ENCODE peak calls at places on chromosomes 11 and 22, in five cellular contexts. V, H, E, L and T are unnamed samples.

GRCh38 chr11:120667281-120667680 is 155.7 kb downstream of the GRIK4 start:
- DNase-seq in V (peak), H (no peak), L (no peak), E (no peak), T (peak)

GRCh38 chr11:368414-369335 is 624 bp upstream of the B4GALNT4 start:
- DNase-seq in H (no peak), L (no peak), E (no peak), V (peak), T (peak)

GRCh38 chr22:34798605-34799004 is 267.4 kb upstream of the ISX start:
- DNase-seq in V (no peak), H (no peak), L (no peak), E (no peak), T (no peak)

GRCh38 chr22:40055143-40055926 is 60.6 kb downstream of the FAM83F start:
- DNase-seq in V (no peak), E (no peak), H (no peak), L (no peak), T (no peak)

GRCh38 chr11:121538054-121538453 is 85.3 kb upstream of the SORL1-AS1 start:
- DNase-seq in L (no peak), E (no peak), V (no peak), H (no peak), T (no peak)

GRCh38 chr11:3225159-3225758 is 6.6 kb upstream of the MRGPRG start:
- DNase-seq in H (no peak), E (no peak), V (no peak), L (no peak), T (no peak)

GRCh38 chr11:77175869-77176539 is 48.0 kb downstream of the MYO7A start:
- DNase-seq in V (no peak), E (no peak), L (no peak), H (no peak), T (no peak)

GRCh38 chr11:76579047-76579751 is 91.3 kb downstream of the LRRC32 start:
- DNase-seq in H (no peak), V (no peak), E (no peak), L (no peak), T (no peak)

GRCh38 chr11:65216830-65217229 is 35.1 kb downstream of the CAPN1 start:
- DNase-seq in L (no peak), H (no peak), V (no peak), E (no peak), T (no peak)

GRCh38 chr11:131904756-131905155 is 534.3 kb downstream of the NTM start:
- DNase-seq in V (no peak), L (no peak), H (no peak), E (no peak), T (no peak)

GRCh38 chr11:16981651-16982194 is 32.5 kb downstream of the PLEKHA7 start:
- DNase-seq in L (peak), V (peak), E (no peak), H (peak), T (no peak)

GRCh38 chr11:98955551-98955950 is 65.2 kb upstream of the CNTN5 start:
- DNase-seq in V (no peak), L (no peak), E (no peak), H (no peak), T (no peak)

GRCh38 chr11:65555693-65556231 is 2.4 kb downstream of the LTBP3 start:
- DNase-seq in V (peak), H (peak), E (no peak), L (no peak), T (peak)

GRCh38 chr11:70423523-70424505 is 25.5 kb downstream of the CTTN start:
- DNase-seq in E (no peak), L (no peak), H (no peak), V (peak), T (no peak)

GRCh38 chr11:124916370-124916710 is 2.7 kb upstream of the HEPN1 start:
- DNase-seq in L (no peak), E (no peak), V (no peak), H (no peak), T (no peak)

GRCh38 chr11:45450189-45450588 is 164.0 kb upstream of the SYT13 start:
- DNase-seq in E (no peak), V (peak), H (no peak), L (no peak), T (no peak)

GRCh38 chr22:42794551-42795510 is 62.2 kb downstream of the ARFGAP3 start:
- DNase-seq in H (no peak), L (no peak), E (no peak), V (peak), T (no peak)

GRCh38 chr22:37559521-37559900 is 769 bp upstream of the CDC42EP1 start:
- DNase-seq in E (no peak), H (no peak), L (no peak), V (no peak), T (no peak)

GRCh38 chr11:69357458-69358397 is 63.8 kb downstream of the MYEOV start:
- DNase-seq in H (no peak), E (no peak), L (no peak), V (no peak), T (no peak)

GRCh38 chr11:91495837-91496236 is 728.8 kb upstream of the FAT3 start:
- DNase-seq in V (no peak), L (no peak), H (no peak), E (no peak), T (no peak)
- TF ChIP-seq CTCF in V (no peak), L (no peak), H (no peak), E (no peak), T (no peak)

GRCh38 chr22:49481651-49482399 is 345.8 kb downstream of the BRD1 start:
- DNase-seq in L (no peak), H (no peak), V (no peak), E (no peak), T (no peak)
- H3K4me3 ChIP-seq in L (no peak), H (no peak), V (no peak), E (peak), T (no peak)

GRCh38 chr11:118883368-118884071 is at the start of gene CXCR5:
- DNase-seq in E (no peak), L (no peak), V (no peak), H (no peak), T (no peak)
- TF ChIP-seq CTCF in E (no peak), L (no peak), V (peak), H (peak), T (no peak)

GRCh38 chr11:1867381-1867780 is 14.5 kb downstream of the LSP1 start:
- DNase-seq in L (no peak), E (no peak), H (no peak), V (no peak), T (no peak)

GRCh38 chr11:1870326-1870696 is 17.4 kb downstream of the LSP1 start:
- DNase-seq in H (no peak), L (no peak), E (no peak), V (no peak), T (no peak)

GRCh38 chr11:1868056-1868635 is 15.3 kb downstream of the LSP1 start:
- DNase-seq in L (no peak), E (no peak), H (no peak), V (no peak), T (no peak)

GRCh38 chr11:1869427-1870325 is 16.8 kb downstream of the LSP1 start:
- DNase-seq in H (no peak), L (no peak), V (no peak), E (no peak), T (peak)

DNA sequence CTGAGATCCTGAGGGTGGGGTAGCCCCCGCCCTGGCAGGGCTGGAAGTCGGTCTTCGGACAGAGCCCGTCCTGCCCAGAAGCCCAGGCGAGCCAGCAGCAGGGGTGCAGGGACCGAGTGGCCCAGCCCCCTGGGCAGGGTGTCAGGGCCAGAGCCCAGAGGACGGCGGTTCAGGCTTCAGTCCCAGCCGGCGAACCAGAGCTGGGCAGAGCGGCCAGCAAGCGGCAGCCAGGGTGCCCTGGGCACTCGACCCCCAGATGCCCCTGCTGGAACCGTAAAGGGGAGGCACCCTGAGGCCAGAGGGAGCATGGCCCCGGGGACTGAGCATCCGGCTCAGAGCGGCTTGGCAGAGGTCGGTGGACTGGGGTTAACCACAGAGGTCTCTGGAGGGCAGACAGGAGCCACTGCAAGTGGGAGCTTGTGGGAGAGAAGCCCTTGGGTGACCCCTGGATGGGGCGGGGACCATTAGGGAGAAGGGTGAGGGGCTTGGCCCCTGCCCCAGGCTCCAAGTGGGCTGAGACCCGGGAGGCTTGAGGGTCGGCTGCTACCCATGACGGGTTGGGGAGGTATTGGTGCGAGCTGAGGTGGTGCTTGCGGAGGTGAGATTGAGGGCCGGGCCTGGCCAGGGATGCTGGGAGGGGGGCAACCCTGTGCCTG is 15.9 kb downstream of the LSP1 start:
- DNase-seq in E (no peak), H (no peak), V (no peak), L (no peak), T (no peak)
- H3K4me3 ChIP-seq in E (peak), H (no peak), V (no peak), L (peak), T (no peak)

DNA sequence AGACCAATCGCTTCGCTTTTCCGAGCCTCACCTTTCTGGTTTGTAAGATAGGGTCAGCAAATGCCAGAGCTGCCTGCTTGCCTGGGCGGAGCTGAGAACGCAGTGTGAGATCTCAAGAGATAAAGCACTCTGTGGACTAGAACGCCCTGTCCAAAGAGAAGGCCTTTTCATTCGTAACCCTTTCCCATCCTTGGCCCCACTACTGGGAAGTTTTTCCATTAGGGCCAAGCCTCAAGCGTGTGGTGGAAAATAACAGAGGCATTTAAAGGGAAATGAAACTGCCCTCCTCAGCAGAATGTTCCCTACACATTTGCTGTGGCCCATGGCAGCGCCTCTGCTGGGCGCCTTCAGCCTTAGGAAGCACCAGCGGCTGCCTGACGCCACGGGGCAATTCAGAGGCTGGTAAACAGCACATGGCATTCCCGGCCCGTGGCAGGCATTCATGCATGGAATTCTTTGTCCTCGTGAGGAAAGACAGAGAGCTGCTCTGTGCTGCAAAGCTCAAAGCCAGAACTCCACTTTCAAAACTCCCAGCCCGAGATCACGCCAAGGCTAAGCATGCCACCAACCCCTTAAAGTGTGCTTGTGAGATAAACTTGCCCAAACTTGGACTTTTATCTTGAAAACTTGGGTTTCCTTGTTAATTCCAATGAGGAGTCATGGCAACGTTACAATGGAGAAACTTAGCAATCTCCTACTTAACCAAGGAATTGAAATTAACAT is 38.1 kb downstream of the AHNAK start:
- DNase-seq in E (no peak), H (peak), L (peak), V (peak), T (peak)
- TF ChIP-seq CTCF in E (peak), H (peak), L (peak), V (peak), T (peak)

GRCh38 chr11:128503231-128503991 is 83.9 kb downstream of the ETS1 start:
- DNase-seq in H (no peak), V (peak), L (no peak), E (no peak), T (no peak)

GRCh38 chr11:128504489-128504888 is 82.9 kb downstream of the ETS1 start:
- DNase-seq in V (peak), H (no peak), L (no peak), E (no peak), T (no peak)

GRCh38 chr11:128501008-128501407 is 86.3 kb downstream of the ETS1 start:
- DNase-seq in V (peak), L (no peak), H (no peak), E (no peak), T (no peak)

GRCh38 chr11:128501576-128502549 is 85.5 kb downstream of the ETS1 start:
- DNase-seq in E (no peak), L (no peak), V (peak), H (no peak), T (no peak)

GRCh38 chr11:128502736-128503135 is 84.6 kb downstream of the ETS1 start:
- DNase-seq in E (no peak), L (no peak), V (peak), H (no peak), T (no peak)
- H3K4me3 ChIP-seq in E (no peak), L (no peak), V (no peak), H (no peak), T (no peak)

DNA sequence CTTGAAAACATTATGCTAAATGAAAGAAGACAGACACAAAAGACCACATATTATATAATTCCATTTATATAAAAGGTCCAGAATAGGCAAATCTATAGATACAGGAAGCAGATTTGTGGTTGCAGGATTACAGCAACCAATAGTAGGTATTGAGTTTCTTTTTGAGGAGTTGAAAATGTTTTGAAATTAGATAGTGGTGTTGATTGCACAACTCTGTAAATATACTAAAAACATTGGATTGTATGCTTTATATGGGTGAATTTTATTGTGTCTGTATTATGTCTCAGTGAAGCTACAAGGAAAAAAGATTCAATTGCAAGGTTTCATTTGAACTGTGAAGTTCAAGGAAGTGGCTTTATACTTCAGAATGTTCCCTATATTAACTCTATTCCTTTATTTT is 3.0 kb upstream of the RRAS2 start:
- DNase-seq in L (no peak), H (no peak), E (no peak), V (no peak), T (no peak)
- TF ChIP-seq CTCF in L (no peak), H (no peak), E (no peak), V (no peak), T (no peak)

GRCh38 chr22:38844661-38845367 is 986 bp upstream of the NPTXR start:
- DNase-seq in H (no peak), L (no peak), V (no peak), E (no peak), T (no peak)
- H3K4me3 ChIP-seq in H (no peak), L (no peak), V (no peak), E (no peak), T (no peak)

GRCh38 chr22:25081409-25081824 is 118.2 kb upstream of the CRYBB3 start:
- DNase-seq in L (no peak), V (peak), E (no peak), H (peak), T (peak)
- TF ChIP-seq CTCF in L (peak), V (peak), E (peak), H (peak), T (peak)

GRCh38 chr11:123056835-123057491 is 5.0 kb downstream of the HSPA8 start:
- DNase-seq in L (no peak), V (no peak), H (no peak), E (no peak), T (peak)
- H3K4me3 ChIP-seq in L (no peak), V (no peak), H (no peak), E (no peak), T (no peak)